ENCODE peak calls at places on chromosomes 13 and 19, in nine cellular contexts. V is activated naive CD8-positive, alpha-beta T cell treated with anti-CD3 and anti-CD28 coated beads for 36 hours; N is DMS 273 treated with DMSO at 0.1 percent for 48 hours; X is amniotic stem cell; I is fibroblast of gingiva; L is AG09309; Q is non-pigmented ciliary epithelial cell; K is GM23248; S is NCI-H1092. D is an unnamed sample.

GRCh38 chr13:98869408-98870090 is 108.3 kb downstream of the DOCK9 start:
- DNase-seq in V (no peak), N (no peak), X (no peak), I (no peak), L (no peak), Q (no peak), K (no peak), S (no peak), D (peak)

GRCh38 chr13:94369862-94370491 is 109.5 kb downstream of the DCT start:
- DNase-seq in V (no peak), N (no peak), X (no peak), I (peak), L (no peak), Q (no peak), K (no peak), S (no peak), D (no peak)

GRCh38 chr19:17429661-17430101 is 9.8 kb downstream of the MVB12A start:
- DNase-seq in V (no peak), N (no peak), X (no peak), I (no peak), L (no peak), Q (no peak), K (no peak), S (no peak), D (no peak)

GRCh38 chr19:13521066-13521465 is 14.8 kb upstream of the CACNA1A start:
- DNase-seq in V (no peak), N (no peak), X (no peak), I (no peak), L (no peak), Q (no peak), K (peak), S (no peak), D (no peak)

GRCh38 chr19:30349131-30349730 is 23.0 kb upstream of the ZNF536 start:
- DNase-seq in V (no peak), N (no peak), X (no peak), I (no peak), L (no peak), Q (no peak), K (no peak), S (no peak), D (no peak)

GRCh38 chr13:109576331-109576813 is 210.0 kb downstream of the IRS2 start:
- DNase-seq in V (no peak), N (no peak), X (no peak), I (no peak), L (no peak), Q (no peak), K (no peak), S (no peak), D (peak)

GRCh38 chr13:32840840-32841713 is 175.1 kb upstream of the KL start:
- DNase-seq in V (no peak), N (peak), X (no peak), I (no peak), L (no peak), Q (no peak), K (no peak), S (peak), D (no peak)

GRCh38 chr19:33389574-33390119 is 16.1 kb downstream of the CEBPG start:
- DNase-seq in V (no peak), N (no peak), X (no peak), I (no peak), L (no peak), Q (no peak), K (no peak), S (no peak), D (no peak)

GRCh38 chr13:94079876-94080275 is 399.6 kb downstream of the DCT start:
- DNase-seq in V (no peak), N (no peak), X (no peak), I (peak), L (no peak), Q (no peak), K (peak), S (no peak), D (no peak)

GRCh38 chr19:2695288-2695866 is 7.1 kb downstream of the GNG7 start:
- DNase-seq in V (no peak), N (no peak), X (no peak), I (no peak), L (no peak), Q (no peak), K (no peak), S (no peak), D (no peak)

GRCh38 chr13:90156390-90156789 is 1191.1 kb upstream of the MIR17HG start:
- DNase-seq in V (no peak), N (no peak), X (no peak), I (no peak), L (no peak), Q (no peak), K (no peak), S (no peak), D (no peak)

GRCh38 chr19:43625918-43626579 is 6.6 kb upstream of the ZNF428 start:
- DNase-seq in V (peak), N (no peak), X (no peak), I (no peak), L (no peak), Q (no peak), K (peak), S (no peak), D (no peak)

D was measured in bronchial epithelial cell.